ENCODE peak calls at places on chromosomes 13 and 19, in five cellular contexts. H, P, S, R and X are unnamed samples.

GRCh38 chr13:28137556-28137955 is 789 bp upstream of the PAN3 start:
- DNase-seq in H (peak; percentile 10), P (no peak), S (no peak), R (no peak), X (no peak)

GRCh38 chr19:296476-297225 is 5.4 kb upstream of the PLPP2 start:
- DNase-seq in H (no peak), P (no peak), S (peak; percentile 77), R (no peak), X (peak; percentile 87)

GRCh38 chr19:51086153-51086850 is 3.6 kb upstream of the KLK14 start:
- DNase-seq in H (no peak), P (no peak), S (no peak), R (no peak), X (peak; percentile 38)

GRCh38 chr19:17075860-17076538 is 422 bp downstream of the MYO9B start:
- DNase-seq in H (peak; percentile 49), P (no peak), S (peak; percentile 92), R (peak; percentile 66), X (no peak)

GRCh38 chr13:33543631-33544030 is 258.1 kb upstream of the STARD13 start:
- DNase-seq in H (no peak), P (no peak), S (no peak), R (no peak), X (no peak)

GRCh38 chr19:42059196-42059595 is 10.8 kb downstream of the GRIK5 start:
- DNase-seq in H (no peak), P (no peak), S (no peak), R (no peak), X (no peak)

GRCh38 chr19:287381-287871 is 3.8 kb downstream of the PLPP2 start:
- DNase-seq in H (no peak), P (no peak), S (no peak), R (no peak), X (peak; percentile 73)

GRCh38 chr13:25920277-25920676 is 131.5 kb downstream of the SHISA2 start:
- DNase-seq in H (no peak), P (no peak), S (no peak), R (no peak), X (no peak)

GRCh38 chr19:46862974-46863632 is 2.3 kb downstream of the ARHGAP35 start:
- DNase-seq in H (no peak), P (no peak), S (no peak), R (no peak), X (peak; percentile 17)

GRCh38 chr13:70253834-70254233 is 145.6 kb upstream of the KLHL1 start:
- DNase-seq in H (no peak), P (no peak), S (no peak), R (no peak), X (no peak)